ENCODE peak calls at places on chromosome 1, in seven cellular contexts. D is HCT116, G is K562, B is neural progenitor cell, J is IMR-90, U is foreskin fibroblast, O is testis. S is an unnamed sample.

GRCh38 chr1:2352341-2353214 is 38.8 kb downstream of the MORN1 start:
- DNase-seq in O (no peak), D (no peak), B (no peak), J (no peak), U (no peak), G (no peak), S (no peak)

GRCh38 chr1:145944532-145944931 is 13.3 kb downstream of the LIX1L start:
- DNase-seq in U (no peak), J (no peak), O (no peak), B (no peak), G (no peak), D (no peak), S (no peak)

GRCh38 chr1:4605158-4605557 is 49.3 kb upstream of the AJAP1 start:
- DNase-seq in G (no peak), O (no peak), J (no peak), B (no peak), D (no peak), U (no peak), S (no peak)

GRCh38 chr1:107430540-107431228 is 289.8 kb downstream of the NTNG1 start:
- DNase-seq in O (peak), B (peak), U (peak), D (no peak), J (peak), G (peak), S (peak)

GRCh38 chr1:184791199-184791935 is 36.7 kb upstream of the EDEM3 start:
- DNase-seq in D (no peak), U (peak), J (peak), B (no peak), O (no peak), G (no peak), S (no peak)

GRCh38 chr1:15748264-15748663 is 6.0 kb downstream of the TMEM82 start:
- DNase-seq in J (no peak), U (no peak), O (no peak), D (no peak), G (no peak), B (no peak), S (no peak)

GRCh38 chr1:25549273-25550154 is 6.1 kb downstream of the LDLRAP1 start:
- DNase-seq in B (no peak), J (peak), U (no peak), O (no peak), D (peak), G (peak), S (no peak)

GRCh38 chr1:46830665-46831322 is 31.9 kb downstream of the CYP4B1 start:
- DNase-seq in J (no peak), U (no peak), G (no peak), B (no peak), D (no peak), O (no peak), S (no peak)

GRCh38 chr1:41878495-41878894 is 40.2 kb downstream of the HIVEP3 start:
- DNase-seq in O (no peak), U (no peak), B (no peak), G (no peak), J (no peak), D (no peak), S (no peak)

GRCh38 chr1:177754607-177755006 is 215.3 kb downstream of the SEC16B start:
- DNase-seq in U (no peak), O (no peak), J (no peak), D (no peak), B (no peak), G (no peak), S (no peak)

GRCh38 chr1:53616927-53617326 is 122.0 kb downstream of the GLIS1 start:
- DNase-seq in U (no peak), D (no peak), O (peak), B (peak), G (no peak), J (peak), S (no peak)

GRCh38 chr1:172382949-172383348 is 37.5 kb upstream of the C1orf105 start:
- DNase-seq in U (no peak), G (no peak), B (no peak), J (no peak), O (no peak), D (no peak), S (no peak)
- H3K4me3 ChIP-seq in U (no peak), G (no peak), B (no peak), J (no peak), O (no peak), D (no peak), S (no peak)

DNA sequence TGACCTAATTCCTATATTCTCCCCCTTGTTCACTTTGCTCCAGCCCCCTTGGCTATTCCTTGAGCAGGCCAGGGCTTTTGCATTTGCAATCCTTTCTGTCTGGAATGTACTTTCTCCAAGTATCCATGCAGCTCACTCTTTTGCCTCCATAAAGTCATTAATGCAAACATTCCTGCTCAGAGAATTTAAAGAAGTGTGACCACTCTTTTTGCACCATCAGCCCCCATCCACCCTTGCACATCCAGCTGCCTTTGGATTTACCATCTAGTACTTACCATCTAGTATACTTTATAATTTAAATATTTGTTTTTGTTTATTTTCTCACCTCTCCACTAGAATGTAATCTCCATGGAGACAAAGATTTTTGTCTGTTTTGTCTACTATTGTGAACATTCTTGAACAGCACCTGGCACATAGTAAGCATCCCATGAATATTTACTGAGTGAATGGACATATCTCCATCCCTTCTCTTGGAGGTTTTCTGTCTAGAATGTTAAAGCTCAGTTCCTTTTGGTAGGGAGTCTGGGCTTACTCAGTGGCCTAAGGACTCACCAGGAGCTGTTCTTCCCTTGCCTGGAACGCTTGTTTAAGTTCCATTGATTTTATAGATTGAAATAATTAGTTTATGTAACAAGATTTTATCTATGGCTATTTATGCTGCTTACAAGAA is 22.6 kb downstream of the SLAMF6 start:
- DNase-seq in D (no peak), O (no peak), B (no peak), G (no peak), U (no peak), J (no peak), S (no peak)
- TF ChIP-seq CTCF in D (no peak), O (no peak), B (no peak), G (no peak), U (no peak), J (no peak), S (no peak)

GRCh38 chr1:201539561-201540404 is 856 bp downstream of the NAV1 start:
- DNase-seq in O (peak), J (peak), U (peak), B (peak), G (peak), D (no peak), S (no peak)
- H3K4me3 ChIP-seq in O (peak), J (peak), U (peak), B (peak), G (no peak), D (peak), S (peak)

GRCh38 chr1:209248649-209249279 is 334.8 kb upstream of the CAMK1G start:
- DNase-seq in J (peak), O (peak), B (peak), U (peak), G (peak), D (peak), S (peak)

GRCh38 chr1:209246660-209247059 is 336.9 kb upstream of the CAMK1G start:
- DNase-seq in D (no peak), B (no peak), G (no peak), J (peak), O (no peak), U (no peak), S (no peak)

GRCh38 chr1:209250970-209251636 is 332.4 kb upstream of the CAMK1G start:
- DNase-seq in G (no peak), D (no peak), U (peak), B (no peak), J (no peak), O (no peak), S (no peak)

GRCh38 chr1:209249785-209250441 is 333.6 kb upstream of the CAMK1G start:
- DNase-seq in B (no peak), U (no peak), O (no peak), G (no peak), D (no peak), J (no peak), S (no peak)

DNA sequence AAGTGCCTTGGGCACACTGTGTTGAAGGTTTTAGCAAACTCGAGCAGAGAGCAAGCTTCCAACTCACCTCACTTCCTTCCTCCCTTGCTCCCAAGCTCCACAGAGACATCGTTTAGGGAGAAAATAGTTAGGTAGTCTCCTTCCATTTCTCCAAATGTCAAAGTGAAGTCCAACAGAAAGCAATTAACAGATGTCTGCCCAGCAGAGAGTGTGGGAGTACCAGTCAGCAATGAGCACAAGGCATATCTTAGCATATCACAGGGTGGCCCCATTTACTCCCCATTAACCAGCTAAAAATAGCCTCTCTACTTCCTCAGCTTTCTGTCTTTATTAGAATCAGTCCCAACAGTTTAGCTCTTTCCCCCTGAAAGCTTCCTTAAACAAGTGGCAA is 334.2 kb upstream of the CAMK1G start:
- DNase-seq in G (no peak), U (no peak), O (no peak), J (no peak), D (no peak), B (no peak), S (no peak)
- TF ChIP-seq CTCF in G (no peak), U (no peak), O (no peak), J (no peak), D (no peak), B (no peak), S (no peak)

GRCh38 chr1:181173761-181174371 is 85.4 kb downstream of the IER5 start:
- DNase-seq in D (no peak), O (no peak), B (no peak), U (no peak), J (no peak), G (peak), S (no peak)
- H3K4me3 ChIP-seq in D (no peak), O (no peak), B (no peak), U (no peak), J (no peak), G (no peak), S (no peak)